ENCODE peak calls at places on chromosomes 16 and 17, in four cellular contexts. S is OCI-LY7, Y is body of pancreas, N is IMR-90. Z is an unnamed sample.

GRCh38 chr17:66364508-66365203 is 62.2 kb downstream of the PRKCA start:
- DNase-seq in S (no peak), Y (no peak), N (no peak), Z (no peak)

GRCh38 chr17:4806420-4806769 is 557 bp upstream of the PLD2 start:
- DNase-seq in S (no peak), Y (peak; percentile 6), N (no peak), Z (no peak)

GRCh38 chr16:11446566-11447119 is 101.4 kb downstream of the RMI2 start:
- DNase-seq in S (no peak), Y (no peak), N (no peak), Z (no peak)

GRCh38 chr17:266219-266618 is 84.8 kb upstream of the DOC2B start:
- DNase-seq in S (no peak), Y (no peak), N (no peak), Z (no peak)

GRCh38 chr16:76535-77272 is 1.3 kb upstream of the MPG start:
- DNase-seq in S (peak; percentile 40), Y (peak; percentile 55), N (peak; percentile 95), Z (peak; percentile 97)

GRCh38 chr17:81096741-81097133 is 61.8 kb downstream of the BAIAP2 start:
- DNase-seq in S (no peak), Y (no peak), N (no peak), Z (no peak)

GRCh38 chr17:4725646-4726300 is 5.5 kb upstream of the MED11 start:
- DNase-seq in S (no peak), Y (no peak), N (no peak), Z (no peak)

GRCh38 chr17:65799454-65799853 is 238.0 kb upstream of the AXIN2 start:
- DNase-seq in S (no peak), Y (no peak), N (no peak), Z (no peak)

GRCh38 chr17:16486373-16487250 is 5.4 kb downstream of the LRRC75A start:
- DNase-seq in S (no peak), Y (peak; percentile 90), N (peak; percentile 44), Z (peak; percentile 51)

GRCh38 chr16:84055366-84055765 is 12.8 kb upstream of the SLC38A8 start:
- DNase-seq in S (no peak), Y (peak; percentile 35), N (no peak), Z (no peak)

GRCh38 chr16:67884-68789 is 4.3 kb downstream of the RHBDF1 start:
- DNase-seq in S (no peak), Y (no peak), N (peak; percentile 49), Z (peak; percentile 66)

GRCh38 chr16:20300312-20301097 is 26.8 kb downstream of the GP2 start:
- DNase-seq in S (peak; percentile 52), Y (peak; percentile 77), N (peak; percentile 41), Z (peak; percentile 0)

GRCh38 chr17:44097110-44097810 is 26.2 kb downstream of the HDAC5 start:
- DNase-seq in S (no peak), Y (peak; percentile 25), N (peak; percentile 81), Z (peak; percentile 73)

GRCh38 chr17:75830168-75831031 is 13.8 kb downstream of the UNC13D start:
- DNase-seq in S (peak; percentile 55), Y (no peak), N (no peak), Z (no peak)
- TF ChIP-seq CTCF in S (peak; percentile 87), Y (peak; percentile 39), N (peak; percentile 39), Z (peak; percentile 22)

GRCh38 chr17:6325741-6326140 is 109.2 kb downstream of the AIPL1 start:
- DNase-seq in S (no peak), Y (no peak), N (no peak), Z (no peak)

GRCh38 chr17:6326483-6326882 is 108.4 kb downstream of the AIPL1 start:
- DNase-seq in S (no peak), Y (no peak), N (no peak), Z (no peak)

GRCh38 chr17:6328279-6328678 is 106.6 kb downstream of the AIPL1 start:
- DNase-seq in S (peak; percentile 18), Y (no peak), N (no peak), Z (no peak)

GRCh38 chr17:6323626-6324356 is 111.1 kb downstream of the AIPL1 start:
- DNase-seq in S (no peak), Y (peak; percentile 4), N (no peak), Z (no peak)

GRCh38 chr17:6327007-6327406 is 107.9 kb downstream of the AIPL1 start:
- DNase-seq in S (peak; percentile 4), Y (no peak), N (no peak), Z (no peak)
- TF ChIP-seq CTCF in S (peak; percentile 22), Y (no peak), N (no peak), Z (no peak)

GRCh38 chr17:82775033-82775823 is 23.4 kb downstream of the TBCD start:
- DNase-seq in S (peak; percentile 57), Y (peak; percentile 71), N (no peak), Z (peak; percentile 71)
- TF ChIP-seq CTCF in S (peak; percentile 98), Y (peak; percentile 76), N (peak; percentile 59), Z (peak; percentile 88)

GRCh38 chr17:49705254-49705653 is 2.5 kb downstream of the SLC35B1 start:
- DNase-seq in S (no peak), Y (no peak), N (no peak), Z (no peak)

GRCh38 chr17:49707246-49707607 is 537 bp downstream of the SLC35B1 start:
- DNase-seq in S (peak; percentile 50), Y (no peak), N (no peak), Z (no peak)

GRCh38 chr17:49707608-49708514 is at the start of gene SLC35B1:
- DNase-seq in S (peak; percentile 99), Y (peak; percentile 100), N (peak; percentile 99), Z (peak; percentile 99)

GRCh38 chr17:49703557-49704277 is 4.0 kb downstream of the SLC35B1 start:
- DNase-seq in S (peak; percentile 59), Y (peak; percentile 31), N (peak; percentile 39), Z (peak; percentile 74)

GRCh38 chr17:49708515-49709161 is 874 bp upstream of the SLC35B1 start:
- DNase-seq in S (no peak), Y (no peak), N (no peak), Z (no peak)
- TF ChIP-seq CTCF in S (peak; percentile 59), Y (no peak), N (no peak), Z (no peak)